ENCODE peak calls at places on chromosomes 13 and 19, in seven cellular contexts. U, L, T, R, N, M and K are unnamed samples.

GRCh38 chr19:3357362-3357730 is 9.0 kb upstream of the NFIC start:
- DNase-seq in U (no peak), N (no peak), T (no peak), R (no peak), M (no peak), L (no peak), K (no peak)

GRCh38 chr19:2549701-2550191 is 73.8 kb downstream of the GADD45B start:
- DNase-seq in T (peak; percentile 42), L (peak; percentile 38), N (no peak), U (peak; percentile 89), M (peak; percentile 95), R (peak; percentile 80), K (no peak)

GRCh38 chr13:27130223-27131015 is 41.2 kb downstream of the USP12 start:
- DNase-seq in R (no peak), M (no peak), N (no peak), T (no peak), U (no peak), L (no peak), K (no peak)

GRCh38 chr19:46979770-46980105 is 39.9 kb upstream of the NPAS1 start:
- DNase-seq in M (no peak), R (no peak), L (no peak), U (peak; percentile 57), T (no peak), N (no peak), K (no peak)

GRCh38 chr13:110528371-110528770 is 33.2 kb downstream of the RAB20 start:
- DNase-seq in L (no peak), T (no peak), R (no peak), N (no peak), U (peak; percentile 83), M (no peak), K (no peak)

GRCh38 chr13:29905845-29906244 is 55.4 kb upstream of the UBL3 start:
- DNase-seq in L (peak; percentile 81), M (no peak), U (no peak), R (no peak), T (peak; percentile 72), N (no peak), K (no peak)

GRCh38 chr19:619286-620002 is 13.9 kb downstream of the POLRMT start:
- DNase-seq in U (no peak), M (no peak), T (no peak), N (no peak), L (no peak), R (no peak), K (no peak)

GRCh38 chr19:41877916-41878905 is 1.1 kb downstream of the CD79A start:
- DNase-seq in M (no peak), R (no peak), U (no peak), N (no peak), L (no peak), T (no peak), K (no peak)

GRCh38 chr13:94601446-94602431 is at the start of gene GPR180:
- DNase-seq in T (peak; percentile 98), U (peak; percentile 98), L (peak; percentile 100), M (peak; percentile 97), R (peak; percentile 96), N (peak; percentile 81), K (peak; percentile 96)

GRCh38 chr19:9342610-9343304 is 18.8 kb downstream of the ZNF559 start:
- DNase-seq in N (no peak), U (no peak), M (no peak), L (no peak), R (no peak), T (no peak), K (no peak)
- H3K9me3 ChIP-seq in N (peaks cover 92% of the 10 kb centered on the region), U (peaks cover 89% of the 10 kb centered on the region), M (peaks cover 67% of the 10 kb centered on the region), L (peaks cover 98% of the 10 kb centered on the region), R (peaks cover 100% of the 10 kb centered on the region), T (peaks cover 75% of the 10 kb centered on the region), K (peaks cover 56% of the 10 kb centered on the region)

GRCh38 chr19:23802290-23802689 is 43.6 kb upstream of the ZNF681 start:
- DNase-seq in L (no peak), U (no peak), T (no peak), R (no peak), N (no peak), M (no peak), K (peak; percentile 32)
- H3K9me3 ChIP-seq in L (peaks cover 3% of the 10 kb centered on the region), U (no peaks in the 10 kb centered on the region), T (no peaks in the 10 kb centered on the region), R (no peaks in the 10 kb centered on the region), N (no peaks in the 10 kb centered on the region), M (no peaks in the 10 kb centered on the region), K (no peaks in the 10 kb centered on the region)

GRCh38 chr13:67084066-67084465 is 146.1 kb downstream of the PCDH9 start:
- DNase-seq in T (no peak), M (no peak), L (no peak), U (no peak), R (no peak), N (no peak), K (no peak)
- H3K9me3 ChIP-seq in T (no peaks in the 10 kb centered on the region), M (no peaks in the 10 kb centered on the region), L (no peaks in the 10 kb centered on the region), U (no peaks in the 10 kb centered on the region), R (no peaks in the 10 kb centered on the region), N (no peaks in the 10 kb centered on the region), K (no peaks in the 10 kb centered on the region)

GRCh38 chr19:57088125-57088524 is 31.7 kb upstream of the USP29 start:
- DNase-seq in R (no peak), N (no peak), U (no peak), T (no peak), L (no peak), M (no peak), K (no peak)
- H3K9me3 ChIP-seq in R (no peaks in the 10 kb centered on the region), N (no peaks in the 10 kb centered on the region), U (peaks cover 4% of the 10 kb centered on the region), T (no peaks in the 10 kb centered on the region), L (peaks cover 3% of the 10 kb centered on the region), M (no peaks in the 10 kb centered on the region), K (no peaks in the 10 kb centered on the region)

GRCh38 chr19:18502236-18502632 is 19.6 kb downstream of the ELL start:
- DNase-seq in T (no peak), R (no peak), U (no peak), L (no peak), N (no peak), M (no peak), K (no peak)
- H3K9me3 ChIP-seq in T (no peaks in the 10 kb centered on the region), R (no peaks in the 10 kb centered on the region), U (no peaks in the 10 kb centered on the region), L (no peaks in the 10 kb centered on the region), N (no peaks in the 10 kb centered on the region), M (no peaks in the 10 kb centered on the region), K (no peaks in the 10 kb centered on the region)

DNA sequence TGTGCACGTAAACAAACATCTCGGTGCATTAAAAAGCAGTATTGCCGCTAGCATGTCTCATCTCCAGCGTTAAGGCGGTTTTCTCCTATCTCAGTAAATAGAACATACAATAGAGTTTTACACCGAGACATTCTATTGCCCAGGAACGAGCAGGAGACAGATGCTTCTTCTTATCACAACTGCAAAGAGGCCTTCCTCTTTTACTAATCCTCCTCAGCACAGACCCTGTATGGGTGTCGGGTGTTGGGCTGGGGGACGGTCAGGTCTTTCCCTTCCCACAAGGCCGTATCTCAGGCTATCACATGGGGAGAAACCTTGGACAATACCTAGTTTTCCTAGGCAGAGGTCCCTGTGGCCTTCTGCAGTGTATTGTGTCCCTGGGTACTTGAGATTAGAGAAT is 21.2 kb downstream of the ZNF233 start:
- DNase-seq in U (no peak), M (no peak), T (no peak), N (no peak), L (no peak), R (no peak), K (no peak)
- H3K9me3 ChIP-seq in U (peaks cover 76% of the 10 kb centered on the region), M (peaks cover 40% of the 10 kb centered on the region), T (peaks cover 6% of the 10 kb centered on the region), N (peaks cover 92% of the 10 kb centered on the region), L (no peaks in the 10 kb centered on the region), R (peaks cover 97% of the 10 kb centered on the region), K (no peaks in the 10 kb centered on the region)

DNA sequence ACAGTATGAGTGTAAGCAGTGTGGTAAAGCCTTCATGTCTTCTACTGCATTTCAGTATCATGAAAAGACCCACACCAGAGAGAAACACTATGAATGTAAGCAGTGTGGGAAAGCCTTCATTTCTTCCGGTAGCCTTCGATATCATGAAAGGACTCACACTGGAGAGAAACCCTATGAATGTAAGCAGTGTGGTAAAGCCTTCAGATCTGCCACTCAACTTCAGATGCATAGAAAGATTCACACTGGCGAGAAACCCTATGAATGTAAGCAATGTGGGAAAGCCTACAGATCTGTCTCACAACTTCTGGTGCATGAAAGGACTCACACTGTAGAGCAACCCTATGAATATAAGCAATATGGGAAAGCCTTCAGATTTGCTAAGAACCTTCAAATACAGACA is 12.8 kb downstream of the ZNF844 start:
- DNase-seq in N (no peak), T (no peak), R (no peak), L (no peak), M (no peak), U (no peak), K (no peak)
- H3K9me3 ChIP-seq in N (peaks cover 92% of the 10 kb centered on the region), T (peaks cover 71% of the 10 kb centered on the region), R (peaks cover 100% of the 10 kb centered on the region), L (peaks cover 93% of the 10 kb centered on the region), M (peaks cover 74% of the 10 kb centered on the region), U (peaks cover 92% of the 10 kb centered on the region), K (peaks cover 24% of the 10 kb centered on the region)